ENCODE peak calls at places on chromosomes 13 and 19, in nine cellular contexts. Z is Panc1; O is uterus; F is naive thymus-derived CD4-positive, alpha-beta T cell; H is astrocyte; A is heart left ventricle; S is mesendoderm; D is HCT116; I is adipocyte. Q is an unnamed sample.

GRCh38 chr19:14315433-14315832 is 65.8 kb upstream of the ADGRE5 start:
- DNase-seq in D (no peak), H (no peak), A (no peak), S (no peak), O (no peak), Z (no peak), I (no peak), F (no peak), Q (no peak)

GRCh38 chr19:51651216-51651846 is 4.7 kb upstream of the SIGLEC14 start:
- DNase-seq in Z (no peak), A (no peak), O (no peak), I (no peak), S (no peak), D (no peak), F (no peak), H (no peak), Q (no peak)

GRCh38 chr19:10399878-10400277 is 3.5 kb downstream of the CDC37 start:
- DNase-seq in H (no peak), D (no peak), A (peak; percentile 65), Z (no peak), S (no peak), I (no peak), O (no peak), F (no peak), Q (no peak)

GRCh38 chr13:97434417-97435296 is 688 bp downstream of the RAP2A start:
- DNase-seq in D (no peak), A (peak; percentile 50), I (peak; percentile 67), Z (no peak), O (peak; percentile 44), H (peak; percentile 21), F (peak; percentile 41), S (peak; percentile 45), Q (peak; percentile 37)

GRCh38 chr19:11382898-11383705 is 1.0 kb downstream of the EPOR start:
- DNase-seq in O (no peak), F (no peak), S (peak; percentile 87), A (peak; percentile 59), D (peak; percentile 60), H (no peak), Z (no peak), I (peak; percentile 40), Q (peak; percentile 22)

GRCh38 chr19:6070179-6071102 is 39.9 kb downstream of the RFX2 start:
- DNase-seq in H (no peak), S (no peak), A (peak; percentile 10), F (no peak), O (no peak), I (no peak), Z (no peak), D (no peak), Q (no peak)

GRCh38 chr13:90792335-90792734 is 555.2 kb upstream of the MIR17HG start:
- DNase-seq in D (no peak), Z (no peak), F (no peak), O (no peak), S (no peak), I (no peak), A (no peak), H (peak; percentile 6), Q (no peak)

GRCh38 chr13:98749501-98749900 is 3.0 kb downstream of the SLC15A1 start:
- DNase-seq in D (no peak), S (no peak), I (peak; percentile 52), A (no peak), Z (no peak), O (no peak), H (peak; percentile 79), F (no peak), Q (no peak)

DNA sequence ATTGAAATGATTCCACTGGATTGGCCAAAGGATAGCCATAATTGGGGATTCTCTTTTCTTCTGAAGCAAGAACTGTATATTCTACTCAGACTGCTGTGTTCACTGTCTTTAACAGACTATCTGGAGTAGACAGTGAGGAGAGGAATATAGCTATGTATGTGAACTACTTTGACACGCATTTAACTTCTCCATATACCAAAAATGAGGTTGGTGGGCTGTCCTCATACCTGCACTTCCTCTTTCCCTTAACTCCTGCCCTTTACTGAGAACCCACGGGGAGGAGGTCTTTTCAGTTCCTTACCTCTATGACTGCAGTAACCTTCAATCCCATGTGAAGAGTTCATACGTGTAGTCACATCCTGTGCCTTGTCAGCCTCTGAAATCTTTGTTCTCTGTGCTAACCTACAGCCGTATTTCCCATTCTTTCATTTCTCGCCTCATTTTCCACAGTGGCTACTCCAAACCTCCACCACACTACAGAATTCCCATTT is 305.8 kb downstream of the MTUS2 start:
- DNase-seq in A (no peak), F (no peak), Z (no peak), H (no peak), S (no peak), I (no peak), D (no peak), O (no peak), Q (no peak)
- H3K4me1 ChIP-seq in A (no peaks in the 10 kb centered on the region), F (no peaks in the 10 kb centered on the region), Z (no peaks in the 10 kb centered on the region), H (no peaks in the 10 kb centered on the region), S (no peaks in the 10 kb centered on the region), I (no peaks in the 10 kb centered on the region), D (no peaks in the 10 kb centered on the region), O (no peaks in the 10 kb centered on the region), Q (no peaks in the 10 kb centered on the region)

DNA sequence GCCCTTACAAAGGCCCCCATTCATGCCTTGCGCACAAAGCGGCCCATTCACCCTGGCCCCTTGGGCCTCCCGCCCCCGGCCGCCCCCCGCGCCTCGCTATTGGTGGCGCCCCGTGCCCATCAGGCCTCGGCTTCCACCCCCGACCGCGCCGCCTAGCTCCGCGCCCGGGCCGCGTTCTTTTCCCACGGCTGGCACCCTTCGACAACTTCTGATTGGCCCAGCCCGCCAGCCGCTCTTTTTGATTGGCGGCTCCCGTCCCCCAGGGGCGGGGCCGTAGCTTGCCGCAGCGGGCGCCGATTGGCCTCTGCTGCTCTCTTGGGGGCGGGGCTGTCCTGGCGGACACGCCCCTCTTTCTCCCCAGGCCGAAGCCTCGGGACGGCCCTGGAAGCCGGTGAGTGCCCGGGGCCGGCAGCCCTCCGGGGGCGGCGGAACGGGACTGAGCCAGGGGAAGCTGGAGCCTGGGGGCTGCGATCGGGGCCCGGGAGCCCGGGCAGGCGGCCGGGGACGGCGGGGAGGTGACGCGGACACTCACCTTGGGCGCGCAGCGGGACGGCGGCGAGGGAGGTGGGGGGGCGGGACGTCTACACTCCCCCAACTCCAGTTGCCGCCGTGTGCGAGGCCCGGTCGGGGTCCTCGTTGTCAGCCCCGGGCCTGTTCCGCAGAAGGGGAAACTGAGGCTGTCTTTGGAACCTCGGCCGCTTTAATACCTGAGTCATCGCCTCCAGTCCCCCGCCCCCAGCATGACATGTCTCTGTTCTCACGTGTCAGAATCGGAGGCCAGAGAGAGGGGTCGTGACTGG is at the start of gene MYH14:
- DNase-seq in F (peak; percentile 1), H (no peak), I (peak; percentile 3), A (peak; percentile 87), Z (peak; percentile 15), D (peak; percentile 86), O (peak; percentile 18), S (peak; percentile 94), Q (peak; percentile 96)
- H3K4me3 ChIP-seq in F (no peak within 1 kb of the TSS), H (no peak within 1 kb of the TSS), I (peak within 1 kb of the TSS; percentile 75), A (peak within 1 kb of the TSS; percentile 86), Z (peak within 1 kb of the TSS; percentile 51), D (peak within 1 kb of the TSS; percentile 73), O (no peak within 1 kb of the TSS), S (peak within 1 kb of the TSS; percentile 36), Q (peak within 1 kb of the TSS; percentile 66)

DNA sequence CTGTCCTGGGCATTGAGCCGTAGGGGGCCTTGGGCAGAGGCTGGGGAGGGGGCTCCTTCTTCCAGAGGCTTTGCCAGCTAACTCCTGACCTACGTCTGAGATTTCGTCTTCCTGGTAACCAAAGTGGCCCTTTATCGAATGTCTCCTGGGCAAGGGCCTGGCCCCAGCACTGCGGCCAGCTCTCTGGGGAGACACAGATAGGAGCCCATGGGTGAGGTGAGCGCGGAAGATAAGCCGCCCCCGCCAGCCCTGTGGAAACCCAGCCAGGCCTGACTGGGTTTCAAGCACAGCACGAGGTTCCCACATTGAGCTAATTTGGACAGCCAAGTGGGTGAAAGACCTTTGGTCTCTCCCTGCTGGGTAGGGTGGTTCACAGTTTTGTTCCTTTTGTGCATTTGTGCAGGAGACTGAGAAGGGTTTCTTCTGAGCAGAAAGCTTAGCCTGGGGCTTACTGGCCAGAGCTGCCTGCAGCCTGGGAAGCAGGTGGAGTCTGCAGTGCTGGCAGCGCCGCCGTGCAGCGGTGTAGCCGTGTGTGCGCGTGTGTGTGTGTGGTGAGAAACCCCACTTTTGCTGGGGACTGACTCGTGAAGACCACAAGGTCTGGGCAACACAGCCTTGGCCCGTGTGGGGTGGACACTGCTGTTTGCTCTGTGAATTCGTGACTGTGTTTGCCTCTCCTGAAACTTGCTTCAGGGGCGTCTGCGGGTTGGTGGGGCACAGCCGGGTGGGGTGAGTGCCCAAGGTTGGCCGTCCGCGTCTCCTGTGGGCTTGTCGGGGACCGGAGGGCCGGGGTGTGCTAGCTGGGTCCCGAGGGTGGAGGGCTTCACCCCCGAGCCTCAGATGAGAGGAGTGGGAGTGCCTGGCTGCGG is 2.5 kb downstream of the BSG start:
- DNase-seq in I (peak; percentile 52), A (peak; percentile 75), H (peak; percentile 58), O (no peak), Z (no peak), D (no peak), S (no peak), F (no peak), Q (peak; percentile 42)
- H3K4me1 ChIP-seq in I (peaks cover 36% of the 10 kb centered on the region), A (peaks cover 78% of the 10 kb centered on the region), H (peaks cover 43% of the 10 kb centered on the region), O (no peaks in the 10 kb centered on the region), Z (peaks cover 15% of the 10 kb centered on the region), D (peaks cover 34% of the 10 kb centered on the region), S (peaks cover 5% of the 10 kb centered on the region), F (peaks cover 16% of the 10 kb centered on the region), Q (peaks cover 3% of the 10 kb centered on the region)

GRCh38 chr13:42740753-42741152 is 40.6 kb upstream of the FAM216B start:
- DNase-seq in F (no peak), D (peak; percentile 7), Z (no peak), A (peak; percentile 36), I (no peak), O (no peak), S (no peak), H (no peak), Q (peak; percentile 32)
- H3K4me3 ChIP-seq in F (no peak overlapping the region), D (no peak overlapping the region), Z (no peak overlapping the region), A (no peak overlapping the region), I (no peak overlapping the region), O (no peak overlapping the region), S (no peak overlapping the region), H (no peak overlapping the region), Q (no peak overlapping the region)

Q was measured in small intestine.